ENCODE peak calls at places on chromosomes 13 and 19, in seven cellular contexts. D, S, H, E, V, F and Q are unnamed samples.
A peak's percentile ranks its signal among the peaks of the same experiment; 100 is the strongest.

GRCh38 chr19:17948474-17948966 is 15.7 kb downstream of the CCDC124 start:
- DNase-seq in E (no peak), V (no peak), F (no peak), D (no peak), S (no peak), H (no peak), Q (no peak)

GRCh38 chr19:58354478-58355030 is 1.3 kb upstream of the A1BG start:
- DNase-seq in F (no peak), E (no peak), D (no peak), H (no peak), S (no peak), V (no peak), Q (no peak)

GRCh38 chr19:42540071-42540553 is 11.8 kb upstream of the CEACAM1 start:
- DNase-seq in S (no peak), H (no peak), D (no peak), F (peak; percentile 3), V (no peak), E (peak; percentile 61), Q (no peak)

GRCh38 chr19:18701250-18701608 is 17.7 kb downstream of the CRTC1 start:
- DNase-seq in V (no peak), D (no peak), S (no peak), H (no peak), F (no peak), E (no peak), Q (no peak)

GRCh38 chr19:38142176-38143035 is 81.6 kb downstream of the DPF1 start:
- DNase-seq in F (peak; percentile 41), E (peak; percentile 85), H (peak; percentile 78), V (peak; percentile 78), D (peak; percentile 84), S (peak; percentile 17), Q (peak; percentile 65)

GRCh38 chr13:100290165-100290801 is 201.4 kb downstream of the PCCA start:
- DNase-seq in F (no peak), S (no peak), D (no peak), E (no peak), H (no peak), V (peak; percentile 53), Q (no peak)

GRCh38 chr19:18633321-18633720 is 3.5 kb upstream of the KLHL26 start:
- DNase-seq in F (no peak), D (no peak), E (no peak), S (peak; percentile 47), H (no peak), V (no peak), Q (no peak)

GRCh38 chr19:55392820-55393219 is 7.1 kb downstream of the RPL28 start:
- DNase-seq in E (no peak), H (no peak), S (no peak), V (no peak), F (no peak), D (no peak), Q (no peak)

GRCh38 chr19:49790866-49791265 is 22.2 kb downstream of the FUZ start:
- DNase-seq in D (peak; percentile 59), V (peak; percentile 47), E (no peak), S (no peak), F (no peak), H (no peak), Q (no peak)

GRCh38 chr13:113855931-113856715 is 7.8 kb downstream of the GAS6 start:
- DNase-seq in V (no peak), E (peak; percentile 33), F (no peak), H (no peak), S (peak; percentile 7), D (no peak), Q (no peak)

GRCh38 chr13:111558700-111559088 is 238.3 kb downstream of the TEX29 start:
- DNase-seq in H (no peak), S (no peak), F (no peak), E (no peak), D (no peak), V (no peak), Q (no peak)

GRCh38 chr19:23817519-23817918 is 58.8 kb upstream of the ZNF681 start:
- DNase-seq in V (peak; percentile 66), F (peak; percentile 14), E (peak; percentile 46), H (no peak), S (no peak), D (no peak), Q (no peak)

GRCh38 chr19:29587518-29587986 is 18.5 kb upstream of the POP4 start:
- DNase-seq in V (no peak), H (no peak), E (no peak), D (no peak), F (peak; percentile 16), S (no peak), Q (peak; percentile 32)

GRCh38 chr19:18589380-18590272 is 1.0 kb downstream of the REX1BD start:
- DNase-seq in S (peak; percentile 67), H (peak; percentile 75), E (peak; percentile 87), D (peak; percentile 84), V (peak; percentile 68), F (peak; percentile 68), Q (peak; percentile 75)

GRCh38 chr19:20078696-20079095 is 896 bp downstream of the ZNF90 start:
- DNase-seq in E (no peak), S (peak; percentile 22), H (peak; percentile 46), V (peak; percentile 58), D (no peak), F (peak; percentile 31), Q (peak; percentile 12)

GRCh38 chr19:30174791-30175190 is 197.4 kb upstream of the ZNF536 start:
- DNase-seq in D (no peak), H (no peak), V (no peak), S (no peak), E (no peak), F (no peak), Q (no peak)

GRCh38 chr19:55160128-55160985 is 2.8 kb upstream of the TNNI3 start:
- DNase-seq in H (peak; percentile 98), F (peak; percentile 51), V (peak; percentile 87), D (peak; percentile 92), E (peak; percentile 100), S (peak; percentile 87), Q (peak; percentile 97)

GRCh38 chr19:39409207-39409885 is 2.7 kb downstream of the ZFP36 start:
- DNase-seq in S (peak; percentile 94), F (peak; percentile 60), E (peak; percentile 94), V (peak; percentile 81), D (peak; percentile 98), H (peak; percentile 66), Q (no peak)

GRCh38 chr13:26629260-26629659 is 71.8 kb downstream of the WASF3 start:
- DNase-seq in H (no peak), S (no peak), D (peak; percentile 49), E (no peak), V (peak; percentile 40), F (no peak), Q (no peak)

GRCh38 chr19:21130097-21130775 is 11.6 kb upstream of the ZNF431 start:
- DNase-seq in S (no peak), V (no peak), D (no peak), E (no peak), H (no peak), F (no peak), Q (no peak)

GRCh38 chr19:33297401-33298145 is 4.8 kb downstream of the CEBPA start:
- DNase-seq in D (no peak), H (no peak), F (no peak), S (no peak), V (no peak), E (no peak), Q (no peak)

GRCh38 chr19:45047188-45047797 is 8.4 kb downstream of the CLASRP start:
- DNase-seq in S (no peak), D (no peak), V (no peak), F (no peak), H (no peak), E (no peak), Q (peak; percentile 70)

GRCh38 chr13:27595055-27595811 is 25.1 kb downstream of the LNX2 start:
- DNase-seq in S (no peak), D (no peak), H (no peak), F (no peak), V (no peak), E (no peak), Q (no peak)

GRCh38 chr19:31528261-31528660 is 179.0 kb upstream of the TSHZ3 start:
- DNase-seq in V (no peak), H (no peak), D (no peak), E (no peak), F (no peak), S (no peak), Q (no peak)

GRCh38 chr13:34990399-34991224 is 48.5 kb downstream of the NBEA start:
- DNase-seq in E (no peak), H (no peak), D (no peak), S (no peak), V (no peak), F (no peak), Q (no peak)

GRCh38 chr13:34988330-34988791 is 46.3 kb downstream of the NBEA start:
- DNase-seq in E (no peak), F (no peak), S (no peak), H (no peak), D (no peak), V (no peak), Q (no peak)

DNA sequence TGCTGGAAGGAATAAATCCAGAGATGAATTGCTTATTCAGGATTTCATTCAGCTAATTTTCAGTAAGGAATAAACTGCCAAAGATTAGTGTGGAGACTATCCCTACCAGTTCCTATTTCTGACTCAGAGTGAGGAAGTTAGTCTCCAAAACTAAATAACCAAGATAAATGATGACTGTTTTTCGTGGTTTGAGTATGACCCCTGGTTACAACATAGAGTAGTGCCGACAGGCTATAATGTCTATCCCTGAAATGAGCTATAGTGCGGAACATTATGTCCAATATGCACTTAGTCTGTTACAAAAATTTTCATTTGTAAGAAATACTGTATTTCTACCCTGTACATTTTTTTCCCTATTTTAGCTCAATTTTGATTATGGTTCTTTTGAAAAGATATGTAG is 51.4 kb downstream of the NBEA start:
- DNase-seq in D (no peak), F (peak; percentile 49), H (no peak), E (no peak), V (peak; percentile 33), S (no peak), Q (no peak)
- TF ChIP-seq CTCF in D (no peak), F (no peak), H (no peak), E (no peak), V (no peak), S (no peak), Q (no peak)

GRCh38 chr13:65615506-65615905 is 1614.6 kb downstream of the PCDH9 start:
- DNase-seq in V (no peak), H (no peak), S (no peak), E (no peak), D (no peak), F (no peak), Q (no peak)

DNA sequence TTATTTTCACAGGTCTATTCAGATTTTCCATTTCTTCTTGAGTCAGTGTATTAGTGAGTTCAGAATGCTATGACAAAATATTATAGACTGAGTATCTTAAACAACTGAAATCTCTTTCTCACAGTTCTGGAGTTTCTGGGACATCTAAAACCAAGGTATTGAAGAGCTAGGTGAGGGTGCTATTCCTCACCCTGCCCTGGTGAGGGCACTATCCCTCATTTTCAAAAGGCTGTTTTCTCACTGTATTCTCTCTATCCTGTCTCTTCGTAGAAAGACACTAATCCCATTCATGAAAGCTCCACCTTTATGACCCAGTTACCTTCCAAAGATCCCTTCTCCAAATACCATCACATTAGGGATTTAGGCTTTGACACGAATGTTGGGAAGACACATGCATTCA is 1617.1 kb downstream of the PCDH9 start:
- DNase-seq in V (no peak), S (no peak), H (no peak), F (no peak), E (peak; percentile 46), D (no peak), Q (no peak)
- TF ChIP-seq CTCF in V (peak; percentile 32), S (no peak), H (peak; percentile 29), F (no peak), E (no peak), D (no peak), Q (peak; percentile 9)

GRCh38 chr13:30255696-30256095 is 51.7 kb downstream of the KATNAL1 start:
- DNase-seq in H (no peak), S (no peak), D (no peak), E (no peak), F (no peak), V (no peak), Q (no peak)
- TF ChIP-seq CTCF in H (no peak), S (no peak), D (peak; percentile 31), E (no peak), F (no peak), V (peak; percentile 18), Q (no peak)

GRCh38 chr13:110216403-110217041 is 90.4 kb downstream of the COL4A1 start:
- DNase-seq in H (no peak), D (no peak), V (peak; percentile 93), E (no peak), F (peak; percentile 88), S (no peak), Q (no peak)
- TF ChIP-seq CTCF in H (no peak), D (no peak), V (no peak), E (no peak), F (no peak), S (no peak), Q (no peak)